ENCODE peak calls at places on chromosomes 6 and 20, in seven cellular contexts. P, S, J, R, L, U and G are unnamed samples.

GRCh38 chr6:148653138-148653776 is 93.6 kb upstream of the UST start:
- DNase-seq in P (peak), S (peak), J (no peak), R (no peak), L (no peak), U (no peak), G (no peak)

GRCh38 chr6:108071736-108072276 is 2.7 kb downstream of the OSTM1 start:
- DNase-seq in P (no peak), S (no peak), J (no peak), R (no peak), L (no peak), U (no peak), G (no peak)

GRCh38 chr6:153275997-153276396 is 144.9 kb upstream of the RGS17 start:
- DNase-seq in P (no peak), S (no peak), J (no peak), R (no peak), L (no peak), U (no peak), G (no peak)

GRCh38 chr6:27761391-27761790 is 150.8 kb downstream of the OR2B2 start:
- DNase-seq in P (no peak), S (no peak), J (no peak), R (no peak), L (no peak), U (no peak), G (no peak)

GRCh38 chr6:452301-453067 is 60.9 kb downstream of the IRF4 start:
- DNase-seq in P (no peak), S (no peak), J (peak), R (no peak), L (no peak), U (no peak), G (no peak)

GRCh38 chr6:73421534-73421933 is 26.9 kb downstream of the DDX43 start:
- DNase-seq in P (no peak), S (no peak), J (no peak), R (no peak), L (no peak), U (no peak), G (peak)

GRCh38 chr6:149137594-149137993 is 179.9 kb upstream of the TAB2 start:
- DNase-seq in P (no peak), S (no peak), J (no peak), R (no peak), L (no peak), U (no peak), G (no peak)

GRCh38 chr20:4811661-4812181 is 90.0 kb downstream of the PRND start:
- DNase-seq in P (no peak), S (no peak), J (no peak), R (no peak), L (no peak), U (peak), G (no peak)

GRCh38 chr6:39934060-39934757 is at the start of gene MOCS1:
- DNase-seq in P (peak), S (peak), J (peak), R (peak), L (peak), U (no peak), G (peak)

GRCh38 chr6:16200231-16200941 is 38.0 kb upstream of the GMPR start:
- DNase-seq in P (no peak), S (no peak), J (no peak), R (no peak), L (no peak), U (no peak), G (no peak)

GRCh38 chr20:46145646-46146045 is 27.5 kb downstream of the CD40 start:
- DNase-seq in P (no peak), S (no peak), J (no peak), R (no peak), L (no peak), U (no peak), G (no peak)

GRCh38 chr20:47297746-47298145 is 58.8 kb downstream of the ZMYND8 start:
- DNase-seq in P (no peak), S (no peak), J (no peak), R (no peak), L (no peak), U (no peak), G (no peak)

GRCh38 chr20:61702246-61702645 is 363.4 kb downstream of the TAF4 start:
- DNase-seq in P (no peak), S (peak), J (no peak), R (no peak), L (no peak), U (no peak), G (no peak)

GRCh38 chr6:34531580-34532201 is 24.4 kb downstream of the SPDEF start:
- DNase-seq in P (peak), S (peak), J (peak), R (no peak), L (no peak), U (peak), G (peak)

GRCh38 chr20:47336013-47336754 is 20.3 kb downstream of the ZMYND8 start:
- DNase-seq in P (no peak), S (no peak), J (no peak), R (no peak), L (no peak), U (no peak), G (no peak)

GRCh38 chr20:39993737-39994136 is 695.3 kb downstream of the MAFB start:
- DNase-seq in P (no peak), S (no peak), J (no peak), R (no peak), L (no peak), U (no peak), G (no peak)

GRCh38 chr6:156685823-156686428 is 91.3 kb upstream of the ARID1B start:
- DNase-seq in P (no peak), S (no peak), J (no peak), R (peak), L (no peak), U (no peak), G (peak)

GRCh38 chr6:36075656-36076055 is 48.0 kb downstream of the MAPK14 start:
- DNase-seq in P (peak), S (peak), J (no peak), R (peak), L (peak), U (no peak), G (peak)

GRCh38 chr20:14582855-14583254 is 245.4 kb upstream of the FLRT3 start:
- DNase-seq in P (no peak), S (no peak), J (no peak), R (no peak), L (no peak), U (no peak), G (no peak)

GRCh38 chr6:121881974-121882667 is 446.7 kb downstream of the GJA1 start:
- DNase-seq in P (no peak), S (no peak), J (no peak), R (no peak), L (no peak), U (no peak), G (no peak)

GRCh38 chr6:122007366-122007765 is 392.1 kb upstream of the HSF2 start:
- DNase-seq in P (no peak), S (no peak), J (no peak), R (peak), L (no peak), U (no peak), G (no peak)

GRCh38 chr20:58447733-58448391 is 58.8 kb downstream of the VAPB start:
- DNase-seq in P (peak), S (peak), J (peak), R (no peak), L (peak), U (no peak), G (peak)

GRCh38 chr6:52335576-52335975 is 26.4 kb upstream of the PAQR8 start:
- DNase-seq in P (no peak), S (peak), J (no peak), R (no peak), L (no peak), U (no peak), G (no peak)

DNA sequence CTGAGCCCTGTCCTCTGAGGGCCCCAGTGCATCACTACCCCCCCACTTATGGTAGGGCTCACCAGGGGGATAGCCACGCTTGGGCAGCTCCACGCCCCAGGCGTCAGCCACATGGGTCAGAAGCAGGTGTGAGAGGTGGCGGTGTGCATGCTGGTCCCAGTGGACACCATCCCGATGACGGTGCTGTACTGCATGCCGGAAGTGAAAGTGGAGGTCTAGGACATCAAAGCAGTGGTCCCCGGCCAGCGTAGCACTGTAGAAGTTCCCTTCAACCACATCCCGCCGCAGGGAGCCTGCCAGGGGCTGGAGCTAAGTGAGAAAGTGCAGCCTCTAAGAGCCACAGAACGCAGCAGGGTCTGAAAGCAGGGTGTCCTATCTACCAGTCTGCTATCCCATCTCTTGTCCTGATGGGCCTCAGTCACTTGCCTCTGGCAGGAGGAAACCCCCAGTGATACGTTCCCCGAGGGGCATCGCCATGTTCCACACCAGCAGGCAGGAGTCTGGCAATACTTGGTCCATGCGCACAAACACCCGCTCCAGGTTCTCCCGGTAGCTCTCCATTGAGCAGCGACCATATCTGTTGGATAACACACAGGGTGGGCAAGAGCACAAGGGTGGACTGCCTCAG is 2.2 kb downstream of the PCED1A start:
- DNase-seq in P (no peak), S (no peak), J (no peak), R (no peak), L (no peak), U (peak), G (no peak)
- TF ChIP-seq JUND in P (no peak), S (no peak), J (no peak), R (no peak), L (no peak), U (no peak), G (no peak)

GRCh38 chr6:31175961-31176360 is 5.5 kb upstream of the POU5F1 start:
- DNase-seq in P (no peak), S (no peak), J (no peak), R (no peak), L (no peak), U (no peak), G (peak)
- TF ChIP-seq JUND in P (no peak), S (no peak), J (no peak), R (no peak), L (no peak), U (no peak), G (no peak)

GRCh38 chr6:85321926-85322325 is 128.0 kb upstream of the NT5E start:
- DNase-seq in P (no peak), S (no peak), J (no peak), R (no peak), L (no peak), U (no peak), G (no peak)

GRCh38 chr6:85329193-85329592 is 120.7 kb upstream of the NT5E start:
- DNase-seq in P (no peak), S (no peak), J (no peak), R (no peak), L (no peak), U (no peak), G (no peak)

DNA sequence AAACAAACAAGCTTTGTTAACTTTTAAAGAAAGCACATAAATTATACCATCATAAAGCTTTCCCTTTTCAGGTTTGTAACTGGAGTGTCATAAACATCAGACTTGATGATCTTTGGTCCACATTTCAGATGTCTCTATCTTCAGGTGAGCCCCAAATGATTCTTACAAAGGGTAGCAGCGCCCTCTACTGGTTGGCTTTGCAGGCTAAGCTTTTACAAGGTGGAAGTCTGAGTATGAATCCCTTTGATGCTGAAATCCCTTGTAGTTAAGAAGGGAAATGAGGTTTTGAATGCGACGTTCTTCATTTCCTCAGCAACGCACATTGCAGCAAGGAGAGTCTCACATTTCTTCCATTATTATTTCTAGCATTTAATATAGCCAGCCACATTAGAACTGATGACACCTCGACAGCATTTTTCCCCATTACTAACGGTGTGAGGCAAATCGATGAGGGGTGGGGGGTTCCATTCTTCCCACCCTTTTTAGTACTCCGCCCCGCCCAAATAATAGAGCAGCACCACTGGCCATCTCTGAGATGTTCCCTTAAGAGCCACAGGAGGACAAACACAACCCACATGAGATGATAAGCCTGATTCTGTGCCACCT is 126.3 kb upstream of the NT5E start:
- DNase-seq in P (peak), S (peak), J (peak), R (peak), L (peak), U (peak), G (peak)
- TF ChIP-seq JUND in P (no peak), S (no peak), J (no peak), R (no peak), L (no peak), U (no peak), G (no peak)

DNA sequence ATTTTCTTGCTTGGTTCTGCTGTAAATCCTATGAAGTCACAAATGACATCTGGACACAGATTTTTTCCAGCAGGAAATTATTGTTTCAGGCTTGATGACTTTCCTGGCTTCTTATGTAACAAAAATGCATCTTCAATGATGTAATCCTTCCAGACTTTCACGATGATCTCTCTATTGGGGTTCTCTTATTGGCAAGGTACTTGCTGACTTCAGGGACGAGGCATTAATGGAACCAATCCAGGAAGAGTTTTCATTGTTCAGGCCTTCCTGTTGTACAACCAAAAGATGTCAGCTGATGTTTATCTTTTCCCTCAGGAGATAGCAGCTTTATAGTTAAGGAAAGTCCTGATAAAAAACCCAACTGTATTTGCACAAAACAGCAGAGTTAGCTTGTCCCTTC is 118.5 kb upstream of the MMS22L start:
- DNase-seq in P (no peak), S (no peak), J (no peak), R (no peak), L (no peak), U (no peak), G (no peak)
- TF ChIP-seq JUND in P (no peak), S (no peak), J (no peak), R (peak), L (no peak), U (no peak), G (no peak)

GRCh38 chr6:63537126-63537958 is 34.9 kb upstream of the LOC128125822 start:
- DNase-seq in P (no peak), S (no peak), J (no peak), R (no peak), L (no peak), U (peak), G (no peak)
- TF ChIP-seq JUND in P (no peak), S (no peak), J (no peak), R (no peak), L (no peak), U (peak), G (no peak)

GRCh38 chr6:83430606-83431544 is at the start of gene ME1:
- DNase-seq in P (peak), S (no peak), J (peak), R (peak), L (no peak), U (peak), G (peak)
- TF ChIP-seq JUND in P (no peak), S (no peak), J (no peak), R (no peak), L (no peak), U (no peak), G (peak)

DNA sequence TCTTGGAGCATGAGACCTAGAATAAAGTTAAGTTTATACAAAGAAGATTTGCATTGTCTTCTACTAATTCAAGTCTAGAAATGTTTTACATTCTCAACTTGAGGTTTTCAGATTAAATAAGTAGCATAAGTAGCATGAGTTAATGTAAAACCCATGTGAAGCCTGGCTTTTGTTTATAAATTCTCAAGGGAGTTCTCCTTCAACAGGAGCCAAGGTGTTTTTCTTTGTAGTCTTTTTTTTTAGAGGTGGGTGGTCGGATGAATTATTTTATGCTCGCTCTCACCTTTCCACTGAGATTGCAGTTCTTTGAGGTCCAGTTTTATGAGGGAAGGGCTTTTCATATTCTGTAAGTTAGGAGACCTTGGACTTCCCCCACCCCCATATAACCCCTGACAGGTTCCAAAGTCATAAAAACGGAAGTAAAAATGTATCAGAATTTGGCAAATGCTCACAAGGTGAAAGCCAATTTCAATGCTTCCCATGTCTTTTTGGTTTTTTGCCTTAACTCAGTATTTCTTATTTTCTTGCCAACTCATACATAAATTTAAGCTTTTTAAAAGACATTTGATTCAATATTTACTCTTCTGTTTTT is 244.3 kb upstream of the ASCC3 start:
- DNase-seq in P (no peak), S (no peak), J (no peak), R (no peak), L (no peak), U (peak), G (no peak)
- TF ChIP-seq JUND in P (no peak), S (no peak), J (no peak), R (no peak), L (no peak), U (no peak), G (no peak)

GRCh38 chr20:37251836-37252477 is 9.7 kb downstream of the GHRH start:
- DNase-seq in P (no peak), S (no peak), J (no peak), R (no peak), L (no peak), U (no peak), G (no peak)
- TF ChIP-seq JUND in P (no peak), S (no peak), J (no peak), R (no peak), L (no peak), U (no peak), G (no peak)

DNA sequence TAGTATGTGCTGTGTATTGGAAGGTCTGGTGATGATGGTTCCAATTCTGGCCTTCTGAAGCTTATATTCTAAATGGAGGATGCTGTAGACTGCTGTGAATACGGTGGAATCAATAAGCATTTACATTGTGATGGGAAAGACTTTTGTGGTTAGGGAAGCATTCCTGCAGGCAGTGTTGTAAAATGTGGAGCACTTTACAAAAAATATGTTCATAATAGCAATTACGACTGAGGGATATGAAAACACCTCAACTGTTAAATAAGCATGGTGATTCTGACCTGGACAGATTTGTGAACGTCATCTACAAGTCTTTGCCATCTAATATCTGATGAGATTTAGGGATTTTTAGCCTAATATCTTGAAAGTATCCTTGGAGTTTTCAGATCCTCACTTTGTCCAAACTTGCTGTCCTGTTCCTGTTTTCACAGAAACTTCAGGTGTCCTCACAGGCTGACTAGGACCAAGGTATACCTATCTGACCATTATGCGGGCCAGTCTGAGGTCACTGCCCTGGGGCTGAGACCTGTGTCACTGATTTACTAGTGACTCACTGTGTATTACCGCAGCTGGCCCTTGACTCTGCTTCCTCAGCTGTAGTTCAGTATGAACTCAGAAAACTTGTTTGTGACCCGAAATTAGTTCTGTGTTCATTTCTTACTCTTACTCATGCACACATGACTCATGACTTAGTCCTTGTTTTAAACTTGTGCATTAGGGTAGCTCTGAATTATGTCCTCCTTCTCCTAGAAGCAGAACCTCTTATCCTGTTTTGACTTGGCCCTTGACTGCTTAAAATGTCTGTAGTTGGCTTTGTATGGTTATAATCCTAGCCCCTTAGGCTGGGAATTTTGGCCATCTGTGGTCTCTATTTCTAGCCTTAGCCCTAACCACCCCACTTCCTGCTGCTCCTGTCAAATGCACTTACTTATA is 343.0 kb downstream of the CDKAL1 start:
- DNase-seq in P (peak), S (peak), J (no peak), R (no peak), L (peak), U (peak), G (peak)
- TF ChIP-seq JUND in P (peak), S (no peak), J (no peak), R (peak), L (peak), U (peak), G (peak)

DNA sequence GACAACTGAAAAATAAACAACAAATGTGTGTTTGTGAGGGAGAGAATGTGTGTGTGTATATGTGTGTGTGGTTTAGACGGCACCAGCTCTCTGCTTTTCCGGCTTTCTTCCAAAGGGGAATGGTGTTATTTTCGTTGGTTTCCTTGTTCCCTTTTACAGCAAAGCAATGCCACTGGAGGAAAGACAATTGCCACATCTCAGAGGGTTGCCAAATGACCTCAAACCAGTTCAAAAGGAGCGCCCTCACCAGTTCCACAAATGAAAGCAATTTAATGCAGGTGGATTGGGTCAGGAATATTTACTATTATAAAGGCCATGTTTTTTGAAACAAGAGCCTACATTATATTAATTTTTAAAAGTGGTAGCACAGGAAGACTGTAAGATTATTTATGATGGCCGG is 587.1 kb downstream of the PRKN start:
- DNase-seq in P (no peak), S (no peak), J (no peak), R (no peak), L (no peak), U (no peak), G (no peak)
- TF ChIP-seq JUND in P (no peak), S (no peak), J (no peak), R (no peak), L (no peak), U (no peak), G (no peak)